ENCODE peak calls at places on chromosomes 6 and 20, in four cellular contexts. S is pancreas, D is dorsolateral prefrontal cortex, J is RWPE2. A is an unnamed sample. For H3K27me3, the result is how much of the 10 kb centered on the place peaks cover.

GRCh38 chr20:14773486-14773885 is 436.1 kb upstream of the FLRT3 start:
- DNase-seq in S (no peak), D (no peak), J (no peak), A (no peak)

GRCh38 chr6:14365393-14365792 is 247.8 kb downstream of the CD83 start:
- DNase-seq in S (no peak), D (no peak), J (no peak), A (no peak)

GRCh38 chr6:41488392-41489129 is 57.6 kb upstream of the FOXP4 start:
- DNase-seq in S (no peak), D (no peak), J (no peak), A (no peak)

GRCh38 chr20:62829231-62830230 is 12.7 kb downstream of the COL9A3 start:
- DNase-seq in S (no peak), D (no peak), J (no peak), A (no peak)

GRCh38 chr6:42268016-42268834 is 50.6 kb upstream of the MRPS10 start:
- DNase-seq in S (no peak), D (no peak), J (no peak), A (no peak)

GRCh38 chr6:167758309-167759023 is 68.2 kb upstream of the AFDN start:
- DNase-seq in S (no peak), D (no peak), J (no peak), A (peak)

GRCh38 chr6:75206338-75207210 is 721 bp upstream of the COL12A1 start:
- DNase-seq in S (no peak), D (no peak), J (no peak), A (no peak)

GRCh38 chr6:33507261-33507660 is 52.9 kb downstream of the ZBTB9 start:
- DNase-seq in S (no peak), D (no peak), J (no peak), A (no peak)

GRCh38 chr6:42007286-42007685 is 43.0 kb upstream of the TAF8 start:
- DNase-seq in S (no peak), D (no peak), J (no peak), A (no peak)

GRCh38 chr6:116392158-116393032 is 21.6 kb downstream of the DSE start:
- DNase-seq in S (no peak), D (no peak), J (no peak), A (no peak)

GRCh38 chr6:28802417-28803336 is 121.1 kb downstream of the TRIM27 start:
- DNase-seq in S (no peak), D (no peak), J (no peak), A (no peak)

GRCh38 chr6:54094837-54095236 is 16.4 kb upstream of the MLIP start:
- DNase-seq in S (no peak), D (no peak), J (no peak), A (no peak)

GRCh38 chr6:169780571-169781091 is 29.2 kb downstream of the ERMARD start:
- DNase-seq in S (no peak), D (no peak), J (no peak), A (no peak)

GRCh38 chr6:15036690-15037245 is 209.1 kb upstream of the JARID2 start:
- DNase-seq in S (peak), D (peak), J (no peak), A (peak)

GRCh38 chr6:158910484-158911075 is 89.4 kb downstream of the RSPH3 start:
- DNase-seq in S (no peak), D (no peak), J (no peak), A (no peak)

DNA sequence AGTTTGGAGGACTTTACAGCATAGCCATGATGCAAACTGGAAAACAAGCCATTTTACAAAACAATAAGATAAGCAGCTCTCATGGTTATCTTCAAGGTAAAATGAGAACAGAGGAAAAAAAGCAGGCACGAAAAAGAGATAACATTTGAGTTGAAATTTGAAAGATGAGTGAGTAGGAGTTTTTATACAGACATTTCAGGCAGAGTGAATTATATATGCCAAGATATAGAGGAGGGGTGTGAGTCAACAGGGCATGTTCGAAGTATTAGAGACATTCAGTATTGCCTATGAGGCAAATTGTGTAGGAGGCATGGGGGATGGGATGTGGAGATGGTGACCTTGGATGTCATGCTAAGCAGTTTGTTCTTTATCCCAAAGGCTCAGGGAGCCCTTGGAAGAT is 240.5 kb upstream of the MAN1A1 start:
- DNase-seq in S (no peak), D (no peak), J (no peak), A (no peak)
- H3K27ac ChIP-seq in S (no peak), D (no peak), J (no peak), A (no peak)

GRCh38 chr6:12878741-12879140 is 162.2 kb downstream of the PHACTR1 start:
- DNase-seq in S (no peak), D (no peak), J (no peak), A (no peak)
- H3K27me3 ChIP-seq in S (under half), D (under half), J (under half), A (under half)

DNA sequence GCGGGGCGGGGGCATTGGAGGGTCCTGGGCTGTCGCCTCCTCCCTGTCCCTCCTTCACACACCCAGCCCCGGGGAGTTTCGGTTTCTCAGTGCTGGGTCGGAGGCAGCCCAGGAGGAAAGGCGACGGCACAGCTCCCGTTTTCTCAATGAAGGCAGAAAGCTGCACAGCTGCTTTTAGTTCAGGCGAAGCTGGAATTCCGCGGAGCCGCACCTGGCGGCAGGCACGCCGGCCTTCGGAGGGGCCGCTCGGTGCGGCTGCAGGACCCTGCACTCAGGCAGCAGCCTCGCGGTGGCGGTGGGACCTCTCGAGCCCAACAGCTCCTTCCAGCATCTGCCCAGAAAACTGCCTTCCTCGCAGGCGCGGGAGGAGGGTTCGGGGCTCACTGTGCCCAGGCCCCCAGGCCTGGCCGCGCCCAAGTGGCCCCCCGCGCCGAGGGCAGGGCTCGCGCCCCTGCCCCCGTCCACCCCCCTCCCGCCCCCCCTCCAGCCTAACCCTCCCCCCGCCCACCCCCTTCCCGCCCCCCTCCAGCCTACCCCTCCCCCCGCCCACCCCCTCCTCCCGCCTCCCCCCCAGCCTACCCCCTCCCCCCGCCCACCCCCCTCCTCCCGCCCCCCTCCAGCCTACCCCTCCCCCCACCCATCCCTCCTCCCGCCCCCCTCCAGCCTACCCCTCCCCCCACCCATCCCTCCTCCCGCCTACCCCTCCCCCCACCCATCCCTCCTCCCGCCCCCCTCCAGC is 4.8 kb downstream of the FOXQ1 start:
- DNase-seq in S (peak), D (no peak), J (no peak), A (peak)
- H3K4me3 ChIP-seq in S (peak), D (peak), J (peak), A (peak)

DNA sequence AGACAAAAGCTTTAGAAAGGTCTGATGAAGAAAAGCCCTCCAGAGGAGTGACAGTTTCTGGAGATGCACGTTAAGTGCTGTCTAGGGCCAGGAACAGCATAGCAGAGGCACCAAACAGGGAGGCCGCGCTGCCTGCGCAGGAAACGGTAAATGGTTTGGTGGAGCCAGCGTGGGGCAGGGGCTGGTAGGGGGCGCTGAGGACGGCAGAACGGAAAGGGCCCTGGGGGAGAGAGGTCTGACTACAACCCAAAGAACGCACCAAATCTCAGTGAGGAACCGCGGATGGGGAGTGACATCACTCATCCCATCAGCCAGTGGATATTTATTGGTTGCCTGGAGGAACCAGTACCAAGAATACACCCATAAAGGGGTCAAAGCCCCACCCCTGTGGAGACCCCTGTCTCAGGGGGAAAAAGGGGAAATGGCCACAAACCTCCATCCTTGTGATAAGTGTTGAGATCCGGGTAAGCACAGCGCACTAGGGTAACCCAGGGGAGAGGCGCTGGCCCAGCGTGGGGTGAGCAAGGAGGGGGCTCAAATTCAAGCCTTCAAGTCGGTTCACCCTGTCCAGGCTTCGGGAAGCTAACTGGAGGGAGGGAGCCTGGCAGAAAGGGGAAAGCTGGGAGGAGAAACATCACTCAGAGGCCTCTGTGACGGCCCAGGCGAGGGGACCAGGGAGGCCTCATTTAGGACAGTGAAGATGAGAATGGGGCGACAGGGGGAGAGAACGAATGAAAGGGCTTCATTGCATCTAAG is 249.2 kb upstream of the QKI start:
- DNase-seq in S (no peak), D (no peak), J (no peak), A (no peak)
- H3K27ac ChIP-seq in S (no peak), D (peak), J (no peak), A (no peak)

GRCh38 chr20:39222102-39222501 is 260.0 kb downstream of the DHX35 start:
- DNase-seq in S (no peak), D (no peak), J (no peak), A (no peak)
- H3K27me3 ChIP-seq in S (under half), D (under half), J (under half), A (under half)